ENCODE peak calls at places on chromosome 16, in ten cellular contexts. J is mesendoderm; L is memory B cell; Z is AG09309; F is kidney epithelial cell; H is brain pericyte; P is mucosa of descending colon; G is ovary; R is islet precursor cell; I is stimulated activated CD4-positive, alpha-beta T cell treated with anti-CD3 and anti-CD28 coated beads, Interleukin-1b, Interleukin-23, amount 100 ng/mL, for 24 hours. A is an unnamed sample.

GRCh38 chr16:56262148-56262878 is 71.0 kb downstream of the GNAO1 start:
- DNase-seq in J (no peak), L (no peak), Z (no peak), F (no peak), H (no peak), P (no peak), G (no peak), R (peak; percentile 84), I (no peak), A (no peak)

GRCh38 chr16:200388-200787 is 20.1 kb downstream of the HBQ1 start:
- DNase-seq in J (peak; percentile 74), L (no peak), Z (peak; percentile 52), F (peak; percentile 38), H (no peak), P (no peak), G (no peak), R (peak; percentile 89), I (no peak), A (peak; percentile 48)

GRCh38 chr16:84228321-84228838 is 11.4 kb downstream of the KCNG4 start:
- DNase-seq in J (peak; percentile 91), L (no peak), Z (peak; percentile 57), F (peak; percentile 67), H (peak; percentile 78), P (peak; percentile 18), G (peak; percentile 89), R (peak; percentile 97), I (no peak), A (peak; percentile 97)

GRCh38 chr16:11681977-11682654 is 13.9 kb downstream of the SNN start:
- DNase-seq in J (no peak), L (peak; percentile 59), Z (no peak), F (no peak), H (no peak), P (peak; percentile 70), G (no peak), R (no peak), I (no peak), A (no peak)

GRCh38 chr16:30645727-30646126 is 5.0 kb upstream of the PRR14 start:
- DNase-seq in J (no peak), L (no peak), Z (no peak), F (no peak), H (no peak), P (no peak), G (no peak), R (no peak), I (no peak), A (no peak)

GRCh38 chr16:87702325-87702811 is 63.4 kb downstream of the KLHDC4 start:
- DNase-seq in J (peak; percentile 58), L (peak; percentile 31), Z (no peak), F (no peak), H (no peak), P (peak; percentile 44), G (peak; percentile 52), R (no peak), I (no peak), A (peak; percentile 33)

GRCh38 chr16:24146523-24146922 is 109.6 kb upstream of the CACNG3 start:
- DNase-seq in J (peak; percentile 37), L (no peak), Z (no peak), F (no peak), H (no peak), P (no peak), G (no peak), R (no peak), I (no peak), A (no peak)

GRCh38 chr16:50467943-50468748 is 80.0 kb upstream of the NKD1 start:
- DNase-seq in J (peak; percentile 79), L (no peak), Z (no peak), F (no peak), H (no peak), P (peak; percentile 10), G (peak; percentile 40), R (peak; percentile 94), I (no peak), A (no peak)

GRCh38 chr16:49698931-49699715 is 156.8 kb downstream of the ZNF423 start:
- DNase-seq in J (peak; percentile 27), L (no peak), Z (no peak), F (no peak), H (no peak), P (peak; percentile 7), G (peak; percentile 80), R (no peak), I (no peak), A (no peak)

GRCh38 chr16:67562526-67562917 is at the start of gene CTCF:
- DNase-seq in J (peak; percentile 80), L (no peak), Z (no peak), F (no peak), H (no peak), P (peak; percentile 82), G (peak; percentile 90), R (peak; percentile 89), I (peak; percentile 67), A (peak; percentile 91)

GRCh38 chr16:50340578-50340977 is 28.2 kb downstream of the BRD7 start:
- DNase-seq in J (no peak), L (no peak), Z (peak; percentile 44), F (no peak), H (no peak), P (no peak), G (no peak), R (no peak), I (no peak), A (no peak)

GRCh38 chr16:67100569-67101300 is 9.0 kb upstream of the PHAF1 start:
- DNase-seq in J (peak; percentile 22), L (no peak), Z (no peak), F (no peak), H (no peak), P (no peak), G (no peak), R (no peak), I (no peak), A (peak; percentile 58)

GRCh38 chr16:86126891-86127290 is 227.9 kb downstream of the IRF8 start:
- DNase-seq in J (no peak), L (no peak), Z (no peak), F (no peak), H (no peak), P (no peak), G (no peak), R (no peak), I (no peak), A (no peak)